ENCODE peak calls at places on chromosomes 13 and 19, in six cellular contexts. H is cardiac muscle cell, U is body of pancreas, A is HFF-Myc, O is AG04449, W is left ventricle myocardium inferior. Z is an unnamed sample.

GRCh38 chr19:32388393-32388724 is 17.2 kb upstream of the DPY19L3 start:
- DNase-seq in O (no peak), U (no peak), W (no peak), H (no peak), A (no peak), Z (no peak)

GRCh38 chr13:50910483-50910805 is 853 bp downstream of the RNASEH2B start:
- DNase-seq in O (no peak), A (no peak), U (no peak), H (peak), W (no peak), Z (no peak)

GRCh38 chr13:26377038-26377437 is 123.1 kb downstream of the CDK8 start:
- DNase-seq in H (peak), U (no peak), O (no peak), A (no peak), W (no peak), Z (no peak)

GRCh38 chr13:73665279-73665678 is 468.9 kb downstream of the KLF12 start:
- DNase-seq in U (no peak), O (no peak), A (no peak), W (no peak), H (no peak), Z (no peak)

GRCh38 chr13:43307921-43308433 is 284.6 kb downstream of the DNAJC15 start:
- DNase-seq in W (peak), O (no peak), U (peak), A (peak), H (peak), Z (peak)

GRCh38 chr13:113791226-113791625 is 32.2 kb downstream of the TMEM255B start:
- DNase-seq in H (no peak), A (no peak), U (no peak), O (no peak), W (no peak), Z (no peak)

GRCh38 chr13:73428137-73428536 is 369.3 kb downstream of the KLF5 start:
- DNase-seq in U (no peak), W (no peak), O (no peak), H (no peak), A (no peak), Z (no peak)

GRCh38 chr19:2434267-2434666 is 6.9 kb upstream of the TIMM13 start:
- DNase-seq in A (no peak), O (no peak), H (no peak), U (no peak), W (no peak), Z (no peak)

GRCh38 chr19:49347835-49348234 is 12.6 kb downstream of the CD37 start:
- DNase-seq in O (peak), H (peak), W (no peak), A (peak), U (no peak), Z (no peak)

GRCh38 chr19:48961051-48961649 is 4.0 kb upstream of the FTL start:
- DNase-seq in A (no peak), O (no peak), U (peak), W (no peak), H (no peak), Z (no peak)

GRCh38 chr13:75774176-75774575 is 138.0 kb downstream of the LMO7 start:
- DNase-seq in H (no peak), U (no peak), A (no peak), W (no peak), O (no peak), Z (no peak)

GRCh38 chr13:106630162-106630561 is 62.2 kb upstream of the ARGLU1 start:
- DNase-seq in H (no peak), U (no peak), A (no peak), W (no peak), O (no peak), Z (no peak)

GRCh38 chr13:95226932-95227718 is 74.1 kb downstream of the ABCC4 start:
- DNase-seq in W (no peak), A (no peak), U (no peak), O (no peak), H (no peak), Z (no peak)

GRCh38 chr13:97834255-97834654 is 119.2 kb upstream of the IPO5 start:
- DNase-seq in O (no peak), H (no peak), A (no peak), U (no peak), W (no peak), Z (no peak)

GRCh38 chr19:58409010-58409790 is 751 bp downstream of the ZNF584 start:
- DNase-seq in W (no peak), A (no peak), H (no peak), U (peak), O (no peak), Z (no peak)

GRCh38 chr19:42250249-42250665 is 4.7 kb downstream of the ERF start:
- DNase-seq in W (no peak), U (no peak), O (no peak), H (no peak), A (no peak), Z (no peak)

GRCh38 chr19:401836-402535 is 7.0 kb downstream of the C2CD4C start:
- DNase-seq in A (no peak), U (no peak), W (no peak), O (no peak), H (no peak), Z (no peak)

GRCh38 chr19:41025411-41025810 is 34.3 kb downstream of the CYP2B6 start:
- DNase-seq in O (no peak), U (no peak), A (no peak), W (no peak), H (no peak), Z (no peak)

GRCh38 chr13:113121183-113121927 is 1.2 kb upstream of the F10 start:
- DNase-seq in W (no peak), H (no peak), O (no peak), U (no peak), A (no peak), Z (no peak)

GRCh38 chr13:49651775-49652690 is 23.7 kb downstream of the ARL11 start:
- DNase-seq in O (no peak), A (no peak), W (no peak), H (no peak), U (no peak), Z (no peak)

GRCh38 chr19:42207767-42208259 is 9.7 kb downstream of the DEDD2 start:
- DNase-seq in H (no peak), U (no peak), W (no peak), O (peak), A (peak), Z (no peak)

GRCh38 chr13:50626031-50626643 is 217.4 kb downstream of the DLEU7 start:
- DNase-seq in A (no peak), U (no peak), W (no peak), H (no peak), O (peak), Z (no peak)

GRCh38 chr19:29524912-29525870 is 603 bp upstream of the VSTM2B start:
- DNase-seq in O (no peak), W (peak), U (no peak), A (no peak), H (no peak), Z (no peak)

GRCh38 chr19:29528350-29528945 is 2.7 kb downstream of the VSTM2B start:
- DNase-seq in U (peak), H (peak), W (peak), O (no peak), A (peak), Z (peak)

GRCh38 chr19:29525901-29526729 is at the start of gene VSTM2B:
- DNase-seq in H (no peak), A (no peak), U (no peak), O (no peak), W (no peak), Z (no peak)

GRCh38 chr19:29527500-29528328 is 1.9 kb downstream of the VSTM2B start:
- DNase-seq in U (no peak), A (no peak), O (no peak), W (no peak), H (no peak), Z (no peak)

GRCh38 chr19:29526730-29527499 is 1.1 kb downstream of the VSTM2B start:
- DNase-seq in U (no peak), H (no peak), O (no peak), W (no peak), A (no peak), Z (no peak)
- H3K4me3 ChIP-seq in U (no peak), H (peak), O (no peak), W (peak), A (no peak), Z (no peak)

GRCh38 chr19:19064098-19064722 is 416 bp downstream of the SLC25A42 start:
- DNase-seq in A (no peak), H (no peak), U (no peak), O (no peak), W (no peak), Z (no peak)
- TF ChIP-seq CTCF in A (peak), H (peak), U (peak), O (peak), W (no peak), Z (peak)

DNA sequence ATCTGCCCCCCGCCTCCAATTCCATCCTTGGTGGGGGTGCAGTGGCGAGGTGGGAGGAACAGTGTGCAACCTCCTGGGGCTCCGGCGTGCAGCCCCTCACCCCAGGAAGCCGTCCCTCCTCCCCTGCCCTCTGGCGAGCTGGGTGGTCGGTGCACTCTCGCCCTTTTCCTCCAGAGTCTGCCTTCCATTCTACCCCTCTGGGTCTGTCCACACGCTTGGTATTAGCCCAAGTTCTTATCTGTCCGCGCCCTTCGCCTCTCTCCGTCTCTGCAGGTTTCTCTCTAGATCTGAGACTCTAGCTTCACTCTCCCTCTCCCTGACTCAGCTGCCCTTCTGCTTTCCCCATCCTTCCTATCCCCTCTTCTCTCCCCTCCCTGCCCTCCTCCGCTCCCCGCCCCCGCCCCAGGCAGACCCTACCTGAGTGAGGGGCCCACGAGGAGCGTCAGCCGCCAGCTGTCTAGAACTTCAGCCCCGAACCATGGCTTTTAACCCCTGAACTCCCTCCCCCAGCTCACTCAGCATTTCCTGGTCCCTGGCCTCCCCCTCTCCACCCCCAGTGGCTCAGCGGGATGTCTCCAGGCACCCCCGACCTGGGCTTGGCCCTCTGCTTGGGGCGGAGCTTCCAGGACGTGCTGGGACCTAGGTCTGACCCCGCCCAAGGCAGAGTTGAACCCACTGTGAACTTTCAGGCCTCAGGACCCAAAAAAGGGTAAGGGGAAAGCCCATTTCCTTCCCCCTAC is 499 bp upstream of the KLK13 start:
- DNase-seq in H (no peak), U (no peak), W (no peak), O (no peak), A (no peak), Z (no peak)
- H3K4me3 ChIP-seq in H (peak), U (no peak), W (peak), O (no peak), A (no peak), Z (no peak)

GRCh38 chr19:55468054-55468393 is 3.5 kb upstream of the C19orf85 start:
- DNase-seq in W (no peak), H (no peak), A (no peak), U (no peak), O (no peak), Z (no peak)
- TF ChIP-seq CTCF in W (no peak), H (no peak), A (no peak), U (no peak), O (no peak), Z (no peak)

GRCh38 chr19:35033067-35034004 is 3.1 kb downstream of the SCN1B start:
- DNase-seq in A (no peak), U (no peak), H (no peak), W (no peak), O (no peak), Z (no peak)
- H3K4me3 ChIP-seq in A (no peak), U (no peak), H (no peak), W (no peak), O (no peak), Z (no peak)

GRCh38 chr13:108915095-108915633 is 285.8 kb downstream of the MYO16 start:
- DNase-seq in A (peak), O (no peak), H (peak), W (no peak), U (no peak), Z (no peak)
- TF ChIP-seq CTCF in A (peak), O (peak), H (peak), W (peak), U (peak), Z (peak)

GRCh38 chr19:30535011-30535410 is 162.8 kb downstream of the ZNF536 start:
- DNase-seq in U (no peak), A (no peak), O (no peak), W (no peak), H (no peak), Z (no peak)

GRCh38 chr19:30539981-30540380 is 167.8 kb downstream of the ZNF536 start:
- DNase-seq in U (no peak), W (no peak), A (no peak), O (no peak), H (no peak), Z (no peak)

GRCh38 chr19:30540671-30541210 is 168.6 kb downstream of the ZNF536 start:
- DNase-seq in A (no peak), W (no peak), H (no peak), U (no peak), O (no peak), Z (no peak)

GRCh38 chr19:30539315-30539714 is 167.1 kb downstream of the ZNF536 start:
- DNase-seq in U (no peak), O (no peak), H (no peak), W (no peak), A (no peak), Z (no peak)

GRCh38 chr19:30536975-30537374 is 164.8 kb downstream of the ZNF536 start:
- DNase-seq in H (no peak), A (no peak), U (no peak), O (no peak), W (no peak), Z (no peak)
- H3K4me3 ChIP-seq in H (no peak), A (no peak), U (no peak), O (no peak), W (no peak), Z (no peak)

DNA sequence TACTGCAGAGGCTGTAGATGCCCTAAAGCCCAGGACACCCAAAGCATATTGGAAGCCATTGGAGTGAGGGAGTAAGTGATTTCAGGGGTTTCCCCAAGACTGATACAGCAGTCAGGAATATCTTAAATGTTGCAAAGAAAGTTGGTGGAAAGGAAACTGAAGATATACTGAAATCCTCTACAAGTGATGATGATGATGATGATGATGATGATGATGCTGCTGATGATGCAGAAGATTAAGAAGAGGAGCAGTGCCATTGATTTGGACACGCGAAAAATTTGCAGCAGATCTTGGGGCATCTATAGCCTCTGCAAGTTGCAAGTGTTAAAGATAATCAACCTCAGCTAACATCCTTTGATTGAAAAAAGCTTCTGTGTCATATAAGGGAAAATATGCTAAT is 23.8 kb downstream of the ZNF44 start:
- DNase-seq in H (no peak), U (no peak), W (no peak), A (no peak), O (no peak), Z (no peak)
- TF ChIP-seq CTCF in H (no peak), U (no peak), W (no peak), A (no peak), O (no peak), Z (no peak)

Z was measured in LNCaP clone FGC.